ENCODE peak calls at places on chromosome 3, in five cellular contexts. E is cardiac muscle cell, K is right cardiac atrium, M is uterus, I is right atrium auricular region. G is an unnamed sample.

GRCh38 chr3:89690649-89691048 is 583.2 kb downstream of the EPHA3 start:
- DNase-seq in I (no peak), M (no peak), K (no peak), E (peak), G (no peak)

GRCh38 chr3:56775931-56776461 is 25.8 kb downstream of the ARHGEF3 start:
- DNase-seq in E (no peak), I (no peak), K (no peak), M (no peak), G (no peak)

GRCh38 chr3:67737911-67738865 is 83.8 kb upstream of the SUCLG2 start:
- DNase-seq in I (no peak), K (no peak), E (no peak), M (no peak), G (no peak)

GRCh38 chr3:101963902-101964362 is 114.6 kb downstream of the NFKBIZ start:
- DNase-seq in E (peak), I (no peak), M (peak), K (no peak), G (no peak)

GRCh38 chr3:72907131-72907697 is 19.4 kb downstream of the GXYLT2 start:
- DNase-seq in M (peak), I (peak), E (peak), K (peak), G (peak)

GRCh38 chr3:9099711-9100110 is 136.4 kb upstream of the RAD18 start:
- DNase-seq in I (no peak), K (no peak), E (no peak), M (no peak), G (no peak)

GRCh38 chr3:48708481-48708889 is 8.5 kb downstream of the IP6K2 start:
- DNase-seq in E (peak), K (no peak), I (no peak), M (no peak), G (no peak)

GRCh38 chr3:53195602-53196574 is 34.9 kb downstream of the PRKCD start:
- DNase-seq in K (peak), M (no peak), I (no peak), E (peak), G (peak)

GRCh38 chr3:27532931-27533607 is 48.9 kb upstream of the SLC4A7 start:
- DNase-seq in I (no peak), M (no peak), E (no peak), K (no peak), G (no peak)

GRCh38 chr3:138675393-138675792 is 66.8 kb downstream of the FAIM start:
- DNase-seq in K (no peak), M (no peak), E (peak), I (no peak), G (no peak)

GRCh38 chr3:72997421-72997961 is 880 bp downstream of the PPP4R2 start:
- DNase-seq in K (no peak), I (no peak), E (peak), M (no peak), G (no peak)

GRCh38 chr3:65042675-65043074 is 354.9 kb upstream of the ADAMTS9 start:
- DNase-seq in I (no peak), K (no peak), M (no peak), E (no peak), G (no peak)

GRCh38 chr3:126345231-126345630 is 12.0 kb downstream of the KLF15 start:
- DNase-seq in I (no peak), M (no peak), K (no peak), E (no peak), G (no peak)

GRCh38 chr3:15521573-15521965 is at the start of gene COLQ:
- DNase-seq in I (no peak), K (no peak), M (no peak), E (peak), G (no peak)

GRCh38 chr3:161412117-161412516 is 40.8 kb upstream of the SPTSSB start:
- DNase-seq in E (no peak), K (no peak), M (no peak), I (no peak), G (no peak)

GRCh38 chr3:98445949-98446406 is 17.0 kb upstream of the OR5K1 start:
- DNase-seq in I (no peak), E (no peak), M (no peak), K (no peak), G (no peak)

GRCh38 chr3:153369561-153370374 is 207.7 kb downstream of the RAP2B start:
- DNase-seq in I (no peak), K (no peak), M (no peak), E (no peak), G (no peak)

GRCh38 chr3:100402150-100402706 is 889 bp downstream of the LNP1 start:
- DNase-seq in M (no peak), K (no peak), I (no peak), E (peak), G (no peak)

GRCh38 chr3:126347543-126348161 is 9.6 kb downstream of the KLF15 start:
- DNase-seq in K (peak), E (no peak), I (peak), M (no peak), G (no peak)

GRCh38 chr3:136938334-136938733 is 19.4 kb upstream of the IL20RB start:
- DNase-seq in K (no peak), M (no peak), I (no peak), E (peak), G (no peak)

GRCh38 chr3:29181149-29181780 is 99.6 kb upstream of the RBMS3 start:
- DNase-seq in I (no peak), E (no peak), K (no peak), M (no peak), G (no peak)

GRCh38 chr3:194424953-194425352 is 25.9 kb upstream of the GP5 start:
- DNase-seq in K (no peak), M (no peak), I (no peak), E (no peak), G (no peak)

GRCh38 chr3:197516517-197516889 is 39.3 kb downstream of the BDH1 start:
- DNase-seq in K (no peak), I (no peak), E (peak), M (no peak), G (no peak)

GRCh38 chr3:46110701-46111493 is 83.6 kb upstream of the XCR1 start:
- DNase-seq in I (peak), M (no peak), E (peak), K (peak), G (peak)

GRCh38 chr3:195133462-195133861 is 137.5 kb downstream of the XXYLT1 start:
- DNase-seq in K (no peak), E (peak), I (peak), M (no peak), G (peak)

GRCh38 chr3:109081746-109082510 is 36.0 kb downstream of the MORC1 start:
- DNase-seq in M (no peak), I (no peak), E (peak), K (no peak), G (no peak)

GRCh38 chr3:184949570-184949969 is 137.6 kb downstream of the VPS8 start:
- DNase-seq in I (no peak), E (no peak), M (no peak), K (no peak), G (no peak)

GRCh38 chr3:128709506-128710210 is 16.3 kb upstream of the RAB7A start:
- DNase-seq in I (no peak), M (no peak), K (no peak), E (no peak), G (no peak)

GRCh38 chr3:127565711-127566110 is 24.8 kb downstream of the TPRA1 start:
- DNase-seq in E (no peak), I (no peak), K (no peak), M (no peak), G (no peak)

GRCh38 chr3:126983276-126983652 is 349 bp downstream of the PLXNA1 start:
- DNase-seq in M (no peak), E (peak), K (no peak), I (no peak), G (no peak)

GRCh38 chr3:57983734-57984518 is 24.3 kb upstream of the FLNB start:
- DNase-seq in E (peak), K (peak), I (peak), M (peak), G (peak)

GRCh38 chr3:113096158-113096893 is 105.5 kb downstream of the GTPBP8 start:
- DNase-seq in M (no peak), K (no peak), I (no peak), E (peak), G (no peak)

GRCh38 chr3:71785594-71786472 is 885 bp upstream of the PROK2 start:
- DNase-seq in I (no peak), E (no peak), K (no peak), M (no peak), G (no peak)

GRCh38 chr3:41508063-41508696 is 308.9 kb downstream of the CTNNB1 start:
- DNase-seq in I (no peak), M (no peak), K (no peak), E (no peak), G (no peak)

GRCh38 chr3:103495186-103495585 is 1060.4 kb downstream of the ZPLD1 start:
- DNase-seq in K (no peak), I (no peak), E (no peak), M (no peak), G (no peak)

GRCh38 chr3:178971614-178972013 is 100.0 kb downstream of the ZMAT3 start:
- DNase-seq in M (no peak), E (no peak), I (no peak), K (no peak), G (no peak)

GRCh38 chr3:57043518-57043917 is 16.9 kb upstream of the SPATA12 start:
- DNase-seq in K (no peak), E (no peak), I (no peak), M (no peak), G (no peak)

G was measured in left cardiac atrium.